ENCODE peak calls at places on chromosome 4, in nine cellular contexts. C is WTC11, V is activated B cell treated with CpG ODN at 0.5 μM for 24 hours, P is H9, L is retinal pigment epithelial cell, R is ascending aorta, I is ovary, B is type B pancreatic cell, O is BJ. G is an unnamed sample.

GRCh38 chr4:52840531-52841350 is 21.4 kb upstream of the RASL11B start:
- DNase-seq in C (no peak), V (no peak), P (no peak), L (no peak), R (no peak), I (no peak), B (no peak), O (no peak), G (no peak)

GRCh38 chr4:93764647-93765246 is 63.8 kb upstream of the ATOH1 start:
- DNase-seq in C (no peak), V (no peak), P (no peak), L (peak; percentile 27), R (no peak), I (no peak), B (no peak), O (peak; percentile 0), G (no peak)

GRCh38 chr4:151251922-151252321 is 25.0 kb upstream of the PRSS48 start:
- DNase-seq in C (no peak), V (no peak), P (no peak), L (no peak), R (no peak), I (no peak), B (no peak), O (no peak), G (no peak)

GRCh38 chr4:136725286-136726081 is 806.8 kb downstream of the PCDH18 start:
- DNase-seq in C (no peak), V (no peak), P (no peak), L (no peak), R (no peak), I (no peak), B (no peak), O (no peak), G (no peak)

GRCh38 chr4:16686195-16686594 is 212.2 kb downstream of the LDB2 start:
- DNase-seq in C (no peak), V (no peak), P (no peak), L (peak; percentile 78), R (no peak), I (no peak), B (no peak), O (peak; percentile 94), G (no peak)

GRCh38 chr4:80529021-80529420 is 193.5 kb downstream of the CFAP299 start:
- DNase-seq in C (no peak), V (no peak), P (no peak), L (no peak), R (no peak), I (no peak), B (no peak), O (no peak), G (no peak)

GRCh38 chr4:179893967-179894590 is 2349.1 kb upstream of the TENM3 start:
- DNase-seq in C (no peak), V (no peak), P (no peak), L (peak; percentile 63), R (no peak), I (no peak), B (no peak), O (no peak), G (no peak)

GRCh38 chr4:55725057-55725456 is 89.0 kb upstream of the NMU start:
- DNase-seq in C (no peak), V (no peak), P (no peak), L (no peak), R (no peak), I (no peak), B (no peak), O (no peak), G (no peak)

GRCh38 chr4:44674471-44674870 is 3.7 kb upstream of the GUF1 start:
- DNase-seq in C (no peak), V (no peak), P (no peak), L (no peak), R (no peak), I (no peak), B (no peak), O (no peak), G (no peak)

GRCh38 chr4:173391691-173392090 is 7.2 kb downstream of the SCRG1 start:
- DNase-seq in C (no peak), V (no peak), P (no peak), L (no peak), R (no peak), I (no peak), B (no peak), O (no peak), G (no peak)

GRCh38 chr4:70678383-70678999 is 9.8 kb upstream of the UTP3 start:
- DNase-seq in C (no peak), V (no peak), P (no peak), L (no peak), R (no peak), I (no peak), B (no peak), O (no peak), G (no peak)

GRCh38 chr4:120754590-120754989 is 167.9 kb downstream of the PRDM5 start:
- DNase-seq in C (no peak), V (no peak), P (no peak), L (no peak), R (no peak), I (no peak), B (no peak), O (no peak), G (no peak)

GRCh38 chr4:153499005-153499404 is 32.8 kb downstream of the TMEM131L start:
- DNase-seq in C (no peak), V (no peak), P (no peak), L (no peak), R (no peak), I (no peak), B (no peak), O (no peak), G (no peak)

GRCh38 chr4:73608677-73609594 is 11.3 kb downstream of the RASSF6 start:
- DNase-seq in C (no peak), V (no peak), P (no peak), L (no peak), R (no peak), I (no peak), B (no peak), O (no peak), G (no peak)

DNA sequence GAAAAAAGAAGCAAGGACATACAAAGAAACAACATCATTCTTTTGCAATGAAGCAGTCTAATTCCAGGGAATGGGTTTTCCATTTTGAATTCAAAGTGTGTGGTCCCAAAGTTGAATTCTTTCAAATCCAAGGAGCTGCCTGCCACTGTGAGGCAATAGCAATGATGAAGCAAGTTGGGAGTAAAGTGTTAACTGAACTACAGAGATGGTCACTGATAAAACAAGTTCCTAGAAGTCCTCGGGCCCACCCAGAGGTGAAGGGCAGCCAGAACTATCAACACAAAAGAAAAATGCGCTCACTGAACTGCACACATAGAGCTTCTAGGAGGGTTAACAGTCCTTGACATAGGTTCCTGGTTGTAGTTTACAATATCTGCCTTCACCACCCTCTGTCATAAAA is 115.9 kb downstream of the RAB28 start:
- DNase-seq in C (no peak), V (no peak), P (no peak), L (no peak), R (no peak), I (no peak), B (no peak), O (no peak), G (no peak)
- TF ChIP-seq CTCF in C (no peak), V (no peak), P (no peak), L (no peak), R (no peak), I (no peak), B (no peak), O (no peak), G (no peak)

DNA sequence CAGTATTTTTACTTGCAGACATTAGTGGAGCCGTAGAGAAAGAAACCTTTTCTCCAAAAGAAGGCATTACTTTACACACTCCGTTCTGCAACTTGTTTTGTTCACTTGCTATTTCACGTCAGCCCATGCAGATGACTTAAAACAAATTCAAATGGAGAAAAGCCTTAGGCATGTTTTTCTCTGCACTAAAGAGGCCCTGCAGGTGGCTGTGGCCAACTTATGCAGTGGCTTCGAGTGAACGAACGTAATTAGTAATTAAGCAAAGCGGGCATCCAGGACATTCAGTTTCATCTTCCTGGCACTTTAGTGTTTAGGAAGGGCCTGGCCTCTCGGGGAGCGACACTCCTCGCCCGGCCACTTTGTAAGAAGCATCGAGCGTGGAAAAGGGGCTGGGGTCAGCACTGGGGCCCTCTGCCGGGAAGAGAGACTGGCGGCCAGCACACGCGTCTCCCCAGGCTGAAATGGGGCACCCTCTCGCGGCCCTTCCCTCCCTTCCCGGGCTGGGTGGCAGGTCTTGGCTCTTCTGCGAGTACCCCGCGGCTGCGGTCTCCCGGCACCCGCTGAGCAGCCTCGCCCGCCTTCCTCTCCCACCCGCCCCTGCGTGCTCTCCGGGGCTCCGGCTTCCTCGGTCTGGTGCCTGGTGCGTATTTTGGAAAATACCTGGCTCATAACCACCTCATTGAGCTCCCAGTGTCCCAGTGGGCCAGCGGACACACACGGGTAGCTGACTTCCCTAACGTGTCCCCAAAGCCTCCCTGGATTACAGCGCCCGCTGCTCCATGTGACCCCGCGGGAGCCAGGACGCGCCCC is 706 bp upstream of the CYP4V2 start:
- DNase-seq in C (peak; percentile 39), V (peak; percentile 48), P (peak; percentile 50), L (no peak), R (no peak), I (no peak), B (no peak), O (no peak), G (peak; percentile 47)
- TF ChIP-seq CTCF in C (no peak), V (no peak), P (peak; percentile 35), L (peak; percentile 19), R (no peak), I (no peak), B (peak; percentile 27), O (peak; percentile 17), G (no peak)

GRCh38 chr4:42965326-42965725 is 72.8 kb downstream of the GRXCR1 start:
- DNase-seq in C (no peak), V (no peak), P (no peak), L (no peak), R (no peak), I (no peak), B (no peak), O (no peak), G (no peak)
- TF ChIP-seq CTCF in C (no peak), V (no peak), P (peak; percentile 40), L (peak; percentile 57), R (no peak), I (no peak), B (peak; percentile 40), O (no peak), G (no peak)

DNA sequence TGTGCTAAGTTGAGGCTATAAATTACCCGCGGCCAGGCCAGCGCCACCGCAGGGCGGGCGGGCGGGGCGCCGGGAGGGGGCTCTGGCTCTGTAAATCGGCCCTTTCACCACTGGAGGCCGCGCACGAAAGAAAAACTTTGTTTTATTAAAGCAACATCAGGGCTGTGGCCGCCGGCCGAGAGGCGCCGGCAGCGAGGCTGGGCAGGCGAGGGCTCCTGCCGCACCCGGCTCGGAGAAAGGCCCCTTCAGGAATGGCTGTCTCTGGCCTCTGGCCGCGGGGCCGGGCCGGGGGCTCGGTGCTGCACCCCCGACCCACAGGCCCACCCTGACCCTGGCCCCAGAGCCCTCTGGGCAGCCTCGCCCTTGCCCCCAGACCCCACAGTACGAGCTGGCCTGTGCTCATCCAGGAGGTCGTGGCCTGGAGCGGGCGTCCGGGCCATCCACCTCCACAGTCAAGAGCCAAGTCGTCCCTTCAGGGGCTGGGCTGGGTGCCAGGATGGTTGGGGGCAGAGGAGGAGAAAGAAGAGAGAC is 29.5 kb upstream of the FGFR3 start:
- DNase-seq in C (no peak), V (no peak), P (no peak), L (no peak), R (no peak), I (peak; percentile 49), B (no peak), O (no peak), G (no peak)
- TF ChIP-seq CTCF in C (no peak), V (no peak), P (no peak), L (peak; percentile 18), R (peak; percentile 28), I (no peak), B (no peak), O (no peak), G (no peak)